ENCODE peak calls at places on chromosomes 3 and 15, in five cellular contexts. B is ACHN, T is renal cortical epithelial cell, G is activated T-helper 1 cell treated with Interleukin-2 at 50 U/mL for 16 hours, D is mammary epithelial cell. P is an unnamed sample.

GRCh38 chr15:46961795-46962194 is 755.5 kb upstream of the SEMA6D start:
- DNase-seq in D (no peak), T (no peak), G (no peak), B (no peak), P (no peak)

GRCh38 chr15:43516801-43517353 is 531 bp upstream of the MAP1A start:
- DNase-seq in B (no peak), D (no peak), G (no peak), T (no peak), P (no peak)

GRCh38 chr3:190517696-190518095 is 3.8 kb downstream of the IL1RAP start:
- DNase-seq in D (peak), G (no peak), B (no peak), T (peak), P (peak)

GRCh38 chr3:112647122-112647521 is 6.2 kb upstream of the CCDC80 start:
- DNase-seq in G (no peak), T (peak), D (peak), B (peak), P (peak)

GRCh38 chr15:25687689-25688088 is 175.4 kb downstream of the ATP10A start:
- DNase-seq in T (no peak), D (no peak), B (no peak), G (no peak), P (no peak)

GRCh38 chr15:80931721-80932609 is 57.7 kb downstream of the MESD start:
- DNase-seq in D (no peak), G (no peak), T (no peak), B (no peak), P (no peak)

GRCh38 chr3:126355777-126356372 is 1.3 kb downstream of the KLF15 start:
- DNase-seq in D (no peak), T (peak), B (peak), G (no peak), P (peak)

GRCh38 chr3:160540546-160540945 is 24.8 kb downstream of the KPNA4 start:
- DNase-seq in T (no peak), D (no peak), B (no peak), G (no peak), P (no peak)

GRCh38 chr3:37456270-37456708 is 281.9 kb upstream of the LRRFIP2 start:
- DNase-seq in G (no peak), D (no peak), T (no peak), B (no peak), P (peak)

GRCh38 chr15:47963265-47963664 is 157.5 kb upstream of the SLC24A5 start:
- DNase-seq in G (no peak), D (no peak), T (no peak), B (no peak), P (no peak)

GRCh38 chr3:98972155-98972554 is 70.7 kb upstream of the DCBLD2 start:
- DNase-seq in B (peak), T (peak), G (no peak), D (peak), P (no peak)

GRCh38 chr3:5651351-5651750 is 463.8 kb downstream of the EDEM1 start:
- DNase-seq in B (no peak), T (no peak), G (no peak), D (no peak), P (no peak)

GRCh38 chr3:134144694-134145093 is 106.0 kb downstream of the RYK start:
- DNase-seq in T (no peak), B (no peak), G (no peak), D (no peak), P (no peak)

GRCh38 chr3:148079370-148079769 is 618.3 kb upstream of the AGTR1 start:
- DNase-seq in D (no peak), B (no peak), T (no peak), G (no peak), P (no peak)

GRCh38 chr3:192916455-192917257 is 1.0 kb downstream of the MB21D2 start:
- DNase-seq in T (peak), B (peak), D (peak), G (no peak), P (peak)

GRCh38 chr3:113485161-113485609 is 29.8 kb downstream of the SPICE1 start:
- DNase-seq in T (no peak), G (no peak), D (no peak), B (no peak), P (no peak)

GRCh38 chr3:73164622-73165021 is 103.2 kb downstream of the EBLN2 start:
- DNase-seq in T (no peak), D (no peak), G (no peak), B (no peak), P (no peak)

GRCh38 chr3:27659279-27660021 is 62.7 kb downstream of the EOMES start:
- DNase-seq in G (peak), B (peak), D (peak), T (peak), P (peak)

GRCh38 chr3:149609595-149609994 is 48.2 kb downstream of the WWTR1 start:
- DNase-seq in G (no peak), T (peak), B (no peak), D (no peak), P (no peak)

GRCh38 chr3:183731611-183732010 is 34.0 kb downstream of the YEATS2 start:
- DNase-seq in G (no peak), D (no peak), B (no peak), T (no peak), P (no peak)

GRCh38 chr3:52742418-52743041 is 28.2 kb downstream of the NEK4 start:
- DNase-seq in G (no peak), T (peak), D (peak), B (peak), P (peak)

GRCh38 chr3:32502089-32502943 is at the start of gene CMTM6:
- DNase-seq in D (peak), T (peak), G (peak), B (peak), P (peak)

GRCh38 chr15:89114974-89115373 is 26.7 kb downstream of the ABHD2 start:
- DNase-seq in T (peak), D (no peak), B (no peak), G (no peak), P (no peak)

GRCh38 chr3:11910971-11911531 is 64.4 kb upstream of the TAMM41 start:
- DNase-seq in T (no peak), G (no peak), D (no peak), B (no peak), P (no peak)

GRCh38 chr3:108159865-108160264 is 62.4 kb downstream of the IFT57 start:
- DNase-seq in B (peak), G (no peak), D (peak), T (peak), P (no peak)

GRCh38 chr3:27290760-27291159 is 78.4 kb downstream of the NEK10 start:
- DNase-seq in B (no peak), G (no peak), T (no peak), D (no peak), P (no peak)

GRCh38 chr3:101888653-101889052 is 39.3 kb downstream of the NFKBIZ start:
- DNase-seq in G (no peak), B (no peak), D (no peak), T (no peak), P (no peak)

GRCh38 chr3:167892204-167892603 is 156.7 kb downstream of the SERPINI1 start:
- DNase-seq in D (no peak), T (no peak), G (no peak), B (no peak), P (no peak)

GRCh38 chr15:43769584-43770228 is 7.1 kb downstream of the ELL3 start:
- DNase-seq in B (peak), D (peak), T (peak), G (peak), P (peak)

GRCh38 chr3:194255252-194256039 is 95.7 kb downstream of the CPN2 start:
- DNase-seq in D (no peak), G (peak), T (no peak), B (no peak), P (no peak)

GRCh38 chr15:46089438-46090044 is 454.7 kb downstream of the SQOR start:
- DNase-seq in G (no peak), B (no peak), D (no peak), T (no peak), P (no peak)

GRCh38 chr3:3714572-3714971 is 84.7 kb upstream of the LRRN1 start:
- DNase-seq in T (peak), B (no peak), G (no peak), D (no peak), P (no peak)

GRCh38 chr3:86986666-86987420 is 4.1 kb downstream of the VGLL3 start:
- DNase-seq in D (peak), T (no peak), G (no peak), B (no peak), P (no peak)

GRCh38 chr3:172918568-172919296 is 168.2 kb downstream of the ECT2 start:
- DNase-seq in G (no peak), D (no peak), B (no peak), T (no peak), P (no peak)

GRCh38 chr3:140316461-140316860 is 361.4 kb upstream of the TRIM42 start:
- DNase-seq in B (no peak), G (no peak), T (peak), D (no peak), P (no peak)

GRCh38 chr3:82038536-82038935 is 277.1 kb upstream of the GBE1 start:
- DNase-seq in D (no peak), T (no peak), B (no peak), G (no peak), P (no peak)

GRCh38 chr3:71541313-71541712 is 42.2 kb downstream of the FOXP1 start:
- DNase-seq in G (no peak), D (no peak), T (no peak), B (no peak), P (no peak)

GRCh38 chr3:105759442-105760078 is 109.3 kb downstream of the CBLB start:
- DNase-seq in D (no peak), T (no peak), G (no peak), B (no peak), P (no peak)